ENCODE peak calls at places on chromosomes 4 and X, in six cellular contexts. T is GM12878, X is GM12892, P is K562, Z is HepG2, F is H1. I is an unnamed sample.

GRCh38 chr4:8019396-8020365 is 80.0 kb upstream of the AFAP1 start:
- DNase-seq in T (no peak), X (no peak), P (no peak), Z (no peak), F (no peak), I (no peak)

GRCh38 chrX:17860811-17861495 is at the start of gene RAI2:
- DNase-seq in T (no peak), X (peak; percentile 4), P (peak; percentile 57), Z (no peak), F (no peak), I (peak; percentile 2)

GRCh38 chr4:71209161-71209560 is 129.7 kb upstream of the SLC4A4 start:
- DNase-seq in T (no peak), X (no peak), P (no peak), Z (no peak), F (no peak), I (no peak)

GRCh38 chr4:101200561-101200960 is 146.8 kb downstream of the PPP3CA start:
- DNase-seq in T (no peak), X (no peak), P (no peak), Z (peak; percentile 48), F (no peak), I (no peak)

GRCh38 chr4:150515135-150515534 is 66.8 kb upstream of the MAB21L2 start:
- DNase-seq in T (no peak), X (no peak), P (no peak), Z (no peak), F (no peak), I (no peak)

GRCh38 chr4:39699676-39700409 is 1.9 kb downstream of the UBE2K start:
- DNase-seq in T (no peak), X (no peak), P (no peak), Z (peak; percentile 42), F (no peak), I (no peak)

GRCh38 chrX:31266172-31267076 is 194.6 kb upstream of the FTHL17 start:
- DNase-seq in T (no peak), X (peak; percentile 11), P (peak; percentile 67), Z (peak; percentile 25), F (no peak), I (peak; percentile 53)

GRCh38 chr4:169152899-169153298 is 117.9 kb downstream of the SH3RF1 start:
- DNase-seq in T (no peak), X (no peak), P (peak; percentile 9), Z (no peak), F (no peak), I (no peak)

GRCh38 chrX:111662314-111662713 is 18.7 kb upstream of the ALG13 start:
- DNase-seq in T (no peak), X (no peak), P (no peak), Z (no peak), F (no peak), I (no peak)

GRCh38 chrX:5163663-5164062 is 1065.0 kb downstream of the NLGN4X start:
- DNase-seq in T (no peak), X (no peak), P (no peak), Z (no peak), F (no peak), I (no peak)

GRCh38 chr4:113645771-113646455 is 115.6 kb downstream of the CAMK2D start:
- DNase-seq in T (no peak), X (no peak), P (no peak), Z (peak; percentile 81), F (peak; percentile 17), I (no peak)

GRCh38 chr4:2813446-2814405 is 20.8 kb downstream of the SH3BP2 start:
- DNase-seq in T (no peak), X (no peak), P (no peak), Z (no peak), F (no peak), I (no peak)

GRCh38 chr4:2812600-2812932 is 19.7 kb downstream of the SH3BP2 start:
- DNase-seq in T (no peak), X (no peak), P (peak; percentile 31), Z (no peak), F (no peak), I (no peak)

GRCh38 chr4:2809610-2810180 is 16.8 kb downstream of the SH3BP2 start:
- DNase-seq in T (no peak), X (no peak), P (no peak), Z (no peak), F (no peak), I (no peak)

GRCh38 chr4:2812985-2813384 is 20.1 kb downstream of the SH3BP2 start:
- DNase-seq in T (no peak), X (no peak), P (no peak), Z (no peak), F (no peak), I (no peak)

DNA sequence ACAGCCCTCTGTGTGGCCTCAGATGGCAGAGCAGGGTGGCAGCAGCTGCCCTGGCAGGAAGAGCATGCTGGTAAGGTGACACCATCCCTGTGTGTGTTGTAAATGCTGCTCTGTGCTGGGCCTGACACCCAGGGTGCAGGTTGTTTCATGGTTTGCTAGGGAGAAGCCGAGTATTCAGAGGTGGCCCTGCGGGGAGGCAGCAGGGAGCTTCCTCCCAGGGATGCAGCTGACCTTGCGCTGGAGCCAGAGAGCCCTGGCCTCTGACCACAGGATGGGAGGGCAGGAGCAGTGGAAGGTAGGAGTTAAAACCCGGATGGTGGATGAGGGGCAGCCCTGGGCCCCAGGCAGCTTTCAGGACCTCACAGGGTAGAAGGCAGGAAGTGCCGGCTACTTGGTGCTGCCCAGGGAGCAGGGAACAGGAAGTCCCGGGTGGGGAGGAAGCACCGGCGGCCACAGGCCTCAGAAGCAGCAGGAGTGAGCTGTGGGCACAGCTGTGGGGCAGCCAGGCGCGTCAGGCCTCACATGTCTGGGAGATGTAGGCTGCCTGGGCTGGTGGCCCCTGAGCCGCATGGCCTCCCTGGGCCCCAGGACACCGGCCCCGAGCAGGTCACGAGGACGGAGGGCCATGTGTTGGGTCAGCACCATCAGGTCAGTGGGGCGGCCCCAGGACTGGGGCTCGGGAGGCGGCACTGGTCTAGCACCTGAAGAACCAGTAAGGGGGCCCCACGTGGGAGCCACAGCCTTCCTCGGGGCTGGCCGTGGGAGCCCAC is 19.1 kb downstream of the SH3BP2 start:
- DNase-seq in T (peak; percentile 40), X (peak; percentile 78), P (no peak), Z (peak; percentile 59), F (no peak), I (peak; percentile 74)
- TF ChIP-seq POLR2A in T (peak; percentile 88), X (peak; percentile 79), P (no peak), Z (no peak), F (no peak), I (peak; percentile 27)

GRCh38 chr4:52259978-52260377 is 208.9 kb downstream of the SPATA18 start:
- DNase-seq in T (no peak), X (no peak), P (no peak), Z (no peak), F (no peak), I (no peak)

GRCh38 chr4:52266537-52267137 is 215.5 kb downstream of the SPATA18 start:
- DNase-seq in T (no peak), X (no peak), P (no peak), Z (no peak), F (no peak), I (no peak)

GRCh38 chr4:52260507-52261302 is 209.6 kb downstream of the SPATA18 start:
- DNase-seq in T (no peak), X (no peak), P (no peak), Z (no peak), F (no peak), I (no peak)

GRCh38 chr4:52265781-52266525 is 214.8 kb downstream of the SPATA18 start:
- DNase-seq in T (no peak), X (no peak), P (no peak), Z (no peak), F (no peak), I (no peak)

GRCh38 chr4:52263612-52264011 is 212.5 kb downstream of the SPATA18 start:
- DNase-seq in T (no peak), X (no peak), P (no peak), Z (no peak), F (no peak), I (no peak)
- TF ChIP-seq TAF1 in T (no peak), X (no peak), P (no peak), Z (no peak), F (no peak), I (no peak)

GRCh38 chr4:105634402-105634801 is 74.1 kb downstream of the INTS12 start:
- DNase-seq in T (no peak), X (no peak), P (no peak), Z (no peak), F (no peak), I (no peak)

GRCh38 chr4:105641876-105642275 is 66.6 kb downstream of the INTS12 start:
- DNase-seq in T (no peak), X (no peak), P (no peak), Z (no peak), F (no peak), I (no peak)

GRCh38 chr4:105633241-105633640 is 75.2 kb downstream of the INTS12 start:
- DNase-seq in T (no peak), X (no peak), P (no peak), Z (no peak), F (no peak), I (no peak)

GRCh38 chr4:105632599-105632998 is 75.9 kb downstream of the INTS12 start:
- DNase-seq in T (no peak), X (no peak), P (no peak), Z (no peak), F (no peak), I (no peak)

DNA sequence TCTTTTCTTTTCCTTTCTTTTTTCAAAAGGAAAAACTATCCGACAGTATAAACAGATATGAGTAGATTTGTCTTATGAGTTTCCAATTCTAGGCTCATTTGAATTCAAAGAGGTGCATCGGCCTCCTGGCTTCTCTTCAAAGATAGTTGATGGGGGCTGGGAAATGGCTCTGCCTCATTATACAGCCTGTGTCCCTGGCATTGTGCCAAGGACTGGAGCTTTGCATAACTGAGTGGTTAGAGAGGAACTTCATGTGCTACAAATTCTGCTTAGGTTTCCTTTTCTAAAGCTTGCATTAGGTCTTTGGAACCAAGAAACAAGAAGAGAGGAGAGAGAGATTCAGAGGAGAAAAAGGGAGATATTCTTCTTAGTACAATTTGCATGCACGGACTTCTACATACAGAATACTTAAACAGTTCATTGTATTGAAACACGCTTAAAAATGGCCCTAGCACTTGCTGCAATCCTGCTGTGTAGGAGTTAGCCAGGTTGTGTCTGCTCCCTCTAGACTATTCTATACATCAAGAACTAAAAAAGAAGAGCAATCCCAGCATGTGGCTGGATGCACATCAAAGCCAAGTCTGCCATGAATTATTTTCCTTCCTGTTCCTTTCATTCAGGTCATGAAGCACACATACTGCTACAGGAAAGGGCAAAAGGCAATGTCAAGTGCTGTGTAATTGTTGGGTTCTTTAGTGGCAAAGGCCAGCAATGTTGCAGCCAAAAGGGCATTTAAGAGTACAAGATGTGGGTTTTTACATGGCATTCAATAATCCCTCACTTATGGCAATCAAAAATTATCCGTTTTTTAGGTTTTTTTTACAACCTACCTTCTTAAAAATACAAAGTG is 70.9 kb downstream of the INTS12 start:
- DNase-seq in T (peak; percentile 45), X (no peak), P (no peak), Z (peak; percentile 4), F (no peak), I (peak; percentile 4)
- TF ChIP-seq POLR2AphosphoS5 in T (no peak), X (no peak), P (no peak), Z (no peak), F (no peak), I (no peak)

DNA sequence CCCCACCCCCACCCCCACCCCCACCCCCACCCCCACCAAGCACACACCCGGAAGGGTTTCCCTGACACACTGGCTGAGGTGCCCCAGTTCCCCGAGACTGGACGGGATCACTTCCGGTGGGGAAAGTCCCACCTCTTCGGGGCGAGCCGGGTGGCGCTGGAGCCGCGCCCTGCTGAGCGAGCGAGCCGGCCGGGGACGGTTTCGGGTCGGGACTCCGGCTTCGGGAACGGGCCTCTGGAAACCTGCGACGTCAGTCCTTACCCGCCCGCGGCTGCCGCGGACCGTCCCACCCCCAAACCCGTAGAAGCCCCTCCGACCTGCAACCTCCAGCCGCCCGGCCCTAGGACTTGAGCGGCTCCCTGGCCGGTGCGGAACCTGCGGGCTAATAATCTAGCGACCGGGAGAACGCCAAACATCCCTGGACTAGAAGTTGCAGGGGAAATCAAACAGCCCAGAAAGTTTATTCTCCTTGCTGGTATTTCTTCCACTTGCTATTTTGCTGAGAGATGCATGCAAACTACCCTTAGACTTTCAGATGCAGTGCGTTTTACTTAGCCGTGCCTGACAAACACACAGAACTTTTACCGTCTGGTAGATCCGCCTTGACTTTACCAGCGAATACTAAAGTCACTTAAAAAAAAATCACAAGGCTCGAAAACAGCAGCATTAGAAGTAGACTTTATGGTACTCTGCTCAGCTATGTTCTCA is 993 bp downstream of the RAP2C start:
- DNase-seq in T (peak; percentile 45), X (peak; percentile 61), P (peak; percentile 85), Z (peak; percentile 73), F (peak; percentile 49), I (peak; percentile 61)
- TF ChIP-seq POLR2A in T (peak; percentile 76), X (no peak), P (peak; percentile 58), Z (no peak), F (no peak), I (peak; percentile 62)

I was measured in GM12891.